ENCODE peak calls at places on chromosomes 4 and X, in nine cellular contexts. One of them, this sample, is unnamed.

GRCh38 chrX:34401411-34401810 is 255.7 kb downstream of the TMEM47 start:
- DNase-seq in natural killer cell: no peak
- DNase-seq in fibroblast of mammary gland: peak; percentile 29
- DNase-seq in choroid plexus epithelial cell: peak; percentile 30
- DNase-seq in IMR-90: no peak
- DNase-seq in AG10803: no peak
- DNase-seq in adrenal gland: no peak
- DNase-seq in right lobe of liver: no peak
- DNase-seq in DND-41: no peak
- DNase-seq in this sample: no peak

GRCh38 chr4:16114546-16114945 is 30.7 kb upstream of the PROM1 start:
- DNase-seq in AG10803: no peak
- DNase-seq in choroid plexus epithelial cell: no peak
- DNase-seq in IMR-90: no peak
- DNase-seq in natural killer cell: no peak
- DNase-seq in fibroblast of mammary gland: no peak
- DNase-seq in right lobe of liver: no peak
- DNase-seq in DND-41: no peak
- DNase-seq in adrenal gland: no peak
- DNase-seq in this sample: no peak

GRCh38 chr4:122152699-122153328 is 683 bp downstream of the BLTP1 start:
- DNase-seq in natural killer cell: peak; percentile 41
- DNase-seq in AG10803: peak; percentile 22
- DNase-seq in IMR-90: peak; percentile 25
- DNase-seq in DND-41: peak; percentile 42
- DNase-seq in right lobe of liver: peak; percentile 68
- DNase-seq in fibroblast of mammary gland: peak; percentile 33
- DNase-seq in adrenal gland: peak; percentile 24
- DNase-seq in choroid plexus epithelial cell: peak; percentile 46
- DNase-seq in this sample: peak; percentile 47

GRCh38 chrX:153460826-153461225 is 9.6 kb downstream of the HAUS7 start:
- DNase-seq in right lobe of liver: no peak
- DNase-seq in adrenal gland: peak; percentile 46
- DNase-seq in natural killer cell: peak; percentile 22
- DNase-seq in choroid plexus epithelial cell: peak; percentile 69
- DNase-seq in AG10803: peak; percentile 36
- DNase-seq in IMR-90: peak; percentile 39
- DNase-seq in DND-41: peak; percentile 37
- DNase-seq in fibroblast of mammary gland: peak; percentile 48
- DNase-seq in this sample: peak; percentile 56

GRCh38 chr4:124203613-124204284 is 508.8 kb downstream of the ANKRD50 start:
- DNase-seq in adrenal gland: no peak
- DNase-seq in IMR-90: peak; percentile 85
- DNase-seq in DND-41: no peak
- DNase-seq in fibroblast of mammary gland: peak; percentile 52
- DNase-seq in natural killer cell: no peak
- DNase-seq in right lobe of liver: no peak
- DNase-seq in AG10803: peak; percentile 39
- DNase-seq in choroid plexus epithelial cell: peak; percentile 87
- DNase-seq in this sample: no peak

GRCh38 chrX:70253377-70254062 is 6.5 kb downstream of the P2RY4 start:
- DNase-seq in IMR-90: peak; percentile 18
- DNase-seq in natural killer cell: no peak
- DNase-seq in choroid plexus epithelial cell: no peak
- DNase-seq in adrenal gland: no peak
- DNase-seq in DND-41: no peak
- DNase-seq in AG10803: no peak
- DNase-seq in fibroblast of mammary gland: peak; percentile 33
- DNase-seq in right lobe of liver: no peak
- DNase-seq in this sample: no peak

GRCh38 chr4:79576480-79576803 is 168.4 kb upstream of the GK2 start:
- DNase-seq in DND-41: peak; percentile 30
- DNase-seq in choroid plexus epithelial cell: peak; percentile 59
- DNase-seq in AG10803: peak; percentile 21
- DNase-seq in right lobe of liver: no peak
- DNase-seq in IMR-90: peak; percentile 18
- DNase-seq in fibroblast of mammary gland: peak; percentile 49
- DNase-seq in adrenal gland: no peak
- DNase-seq in natural killer cell: no peak
- DNase-seq in this sample: peak; percentile 20

GRCh38 chr4:21765810-21766407 is 182.7 kb downstream of the KCNIP4 start:
- DNase-seq in natural killer cell: no peak
- DNase-seq in choroid plexus epithelial cell: peak; percentile 78
- DNase-seq in fibroblast of mammary gland: peak; percentile 57
- DNase-seq in IMR-90: peak; percentile 29
- DNase-seq in right lobe of liver: no peak
- DNase-seq in adrenal gland: peak; percentile 32
- DNase-seq in AG10803: peak; percentile 29
- DNase-seq in DND-41: peak; percentile 34
- DNase-seq in this sample: peak; percentile 54

GRCh38 chrX:105701310-105702052 is 120.9 kb upstream of the NRK start:
- DNase-seq in adrenal gland: no peak
- DNase-seq in natural killer cell: no peak
- DNase-seq in IMR-90: no peak
- DNase-seq in AG10803: no peak
- DNase-seq in choroid plexus epithelial cell: peak; percentile 38
- DNase-seq in DND-41: no peak
- DNase-seq in right lobe of liver: no peak
- DNase-seq in fibroblast of mammary gland: peak; percentile 46
- DNase-seq in this sample: no peak

GRCh38 chr4:7073526-7074390 is 5.9 kb upstream of the GRPEL1 start:
- DNase-seq in adrenal gland: no peak
- DNase-seq in natural killer cell: no peak
- DNase-seq in choroid plexus epithelial cell: peak; percentile 67
- DNase-seq in fibroblast of mammary gland: peak; percentile 56
- DNase-seq in IMR-90: peak; percentile 42
- DNase-seq in DND-41: peak; percentile 47
- DNase-seq in AG10803: peak; percentile 35
- DNase-seq in right lobe of liver: no peak
- DNase-seq in this sample: peak; percentile 41

GRCh38 chrX:132092439-132093065 is 35.3 kb downstream of the FRMD7 start:
- DNase-seq in DND-41: peak; percentile 54
- DNase-seq in IMR-90: peak; percentile 61
- DNase-seq in natural killer cell: peak; percentile 16
- DNase-seq in adrenal gland: peak; percentile 30
- DNase-seq in fibroblast of mammary gland: peak; percentile 75
- DNase-seq in choroid plexus epithelial cell: peak; percentile 87
- DNase-seq in right lobe of liver: no peak
- DNase-seq in AG10803: peak; percentile 63
- DNase-seq in this sample: peak; percentile 74

GRCh38 chr4:152591876-152592275 is 56.0 kb upstream of the FBXW7 start:
- DNase-seq in choroid plexus epithelial cell: no peak
- DNase-seq in fibroblast of mammary gland: no peak
- DNase-seq in AG10803: no peak
- DNase-seq in natural killer cell: no peak
- DNase-seq in DND-41: no peak
- DNase-seq in adrenal gland: no peak
- DNase-seq in right lobe of liver: no peak
- DNase-seq in IMR-90: no peak
- DNase-seq in this sample: no peak

GRCh38 chr4:120452006-120452405 is 385.4 kb upstream of the MAD2L1 start:
- DNase-seq in natural killer cell: no peak
- DNase-seq in IMR-90: no peak
- DNase-seq in fibroblast of mammary gland: peak; percentile 74
- DNase-seq in adrenal gland: no peak
- DNase-seq in AG10803: peak; percentile 3
- DNase-seq in right lobe of liver: no peak
- DNase-seq in DND-41: no peak
- DNase-seq in choroid plexus epithelial cell: no peak
- DNase-seq in this sample: no peak

GRCh38 chrX:15646031-15646430 is 18.6 kb downstream of the CLTRN start:
- DNase-seq in natural killer cell: no peak
- DNase-seq in choroid plexus epithelial cell: no peak
- DNase-seq in right lobe of liver: no peak
- DNase-seq in DND-41: no peak
- DNase-seq in AG10803: no peak
- DNase-seq in adrenal gland: no peak
- DNase-seq in fibroblast of mammary gland: no peak
- DNase-seq in IMR-90: no peak
- DNase-seq in this sample: no peak

GRCh38 chrX:70038951-70039350 is 10.8 kb downstream of the AWAT2 start:
- DNase-seq in IMR-90: no peak
- DNase-seq in adrenal gland: no peak
- DNase-seq in DND-41: no peak
- DNase-seq in choroid plexus epithelial cell: no peak
- DNase-seq in natural killer cell: no peak
- DNase-seq in fibroblast of mammary gland: no peak
- DNase-seq in AG10803: no peak
- DNase-seq in right lobe of liver: no peak
- DNase-seq in this sample: no peak

GRCh38 chr4:77994194-77994721 is 62.9 kb upstream of the FRAS1 start:
- DNase-seq in choroid plexus epithelial cell: peak; percentile 86
- DNase-seq in IMR-90: peak; percentile 56
- DNase-seq in adrenal gland: no peak
- DNase-seq in right lobe of liver: no peak
- DNase-seq in AG10803: peak; percentile 66
- DNase-seq in fibroblast of mammary gland: peak; percentile 64
- DNase-seq in DND-41: peak; percentile 34
- DNase-seq in natural killer cell: no peak
- DNase-seq in this sample: peak; percentile 15

GRCh38 chrX:103730147-103730546 is 19.4 kb downstream of the TMEM31 start:
- DNase-seq in natural killer cell: no peak
- DNase-seq in AG10803: no peak
- DNase-seq in adrenal gland: no peak
- DNase-seq in right lobe of liver: no peak
- DNase-seq in fibroblast of mammary gland: peak; percentile 14
- DNase-seq in choroid plexus epithelial cell: no peak
- DNase-seq in IMR-90: no peak
- DNase-seq in DND-41: no peak
- DNase-seq in this sample: no peak

GRCh38 chrX:93259029-93259428 is 414.3 kb downstream of the NAP1L3 start:
- DNase-seq in choroid plexus epithelial cell: no peak
- DNase-seq in DND-41: no peak
- DNase-seq in AG10803: no peak
- DNase-seq in fibroblast of mammary gland: no peak
- DNase-seq in natural killer cell: no peak
- DNase-seq in adrenal gland: no peak
- DNase-seq in right lobe of liver: no peak
- DNase-seq in IMR-90: no peak
- DNase-seq in this sample: no peak
- TF ChIP-seq CTCF in choroid plexus epithelial cell: no peak
- TF ChIP-seq CTCF in DND-41: no peak
- TF ChIP-seq CTCF in AG10803: no peak
- TF ChIP-seq CTCF in fibroblast of mammary gland: no peak
- TF ChIP-seq CTCF in natural killer cell: no peak
- TF ChIP-seq CTCF in adrenal gland: no peak
- TF ChIP-seq CTCF in right lobe of liver: no peak
- TF ChIP-seq CTCF in IMR-90: no peak
- TF ChIP-seq CTCF in this sample: no peak

GRCh38 chr4:153603258-153603657 is 80.8 kb upstream of the TLR2 start:
- DNase-seq in adrenal gland: no peak
- DNase-seq in fibroblast of mammary gland: no peak
- DNase-seq in natural killer cell: no peak
- DNase-seq in AG10803: no peak
- DNase-seq in right lobe of liver: no peak
- DNase-seq in DND-41: no peak
- DNase-seq in choroid plexus epithelial cell: no peak
- DNase-seq in IMR-90: no peak
- DNase-seq in this sample: peak; percentile 82

GRCh38 chr4:153602758-153603157 is 81.3 kb upstream of the TLR2 start:
- DNase-seq in IMR-90: no peak
- DNase-seq in DND-41: no peak
- DNase-seq in natural killer cell: no peak
- DNase-seq in right lobe of liver: no peak
- DNase-seq in AG10803: no peak
- DNase-seq in fibroblast of mammary gland: no peak
- DNase-seq in choroid plexus epithelial cell: no peak
- DNase-seq in adrenal gland: no peak
- DNase-seq in this sample: no peak

GRCh38 chr4:153603835-153604234 is 80.2 kb upstream of the TLR2 start:
- DNase-seq in DND-41: no peak
- DNase-seq in right lobe of liver: no peak
- DNase-seq in choroid plexus epithelial cell: no peak
- DNase-seq in fibroblast of mammary gland: no peak
- DNase-seq in natural killer cell: no peak
- DNase-seq in adrenal gland: no peak
- DNase-seq in AG10803: no peak
- DNase-seq in IMR-90: no peak
- DNase-seq in this sample: no peak
- TF ChIP-seq CTCF in DND-41: no peak
- TF ChIP-seq CTCF in right lobe of liver: no peak
- TF ChIP-seq CTCF in choroid plexus epithelial cell: no peak
- TF ChIP-seq CTCF in fibroblast of mammary gland: no peak
- TF ChIP-seq CTCF in natural killer cell: no peak
- TF ChIP-seq CTCF in adrenal gland: no peak
- TF ChIP-seq CTCF in AG10803: no peak
- TF ChIP-seq CTCF in IMR-90: no peak
- TF ChIP-seq CTCF in this sample: no peak

GRCh38 chrX:120672389-120672788 is 42.5 kb upstream of the C1GALT1C1 start:
- DNase-seq in IMR-90: peak; percentile 64
- DNase-seq in DND-41: no peak
- DNase-seq in right lobe of liver: no peak
- DNase-seq in choroid plexus epithelial cell: peak; percentile 90
- DNase-seq in natural killer cell: no peak
- DNase-seq in adrenal gland: peak; percentile 88
- DNase-seq in fibroblast of mammary gland: peak; percentile 96
- DNase-seq in AG10803: peak; percentile 76
- DNase-seq in this sample: no peak
- TF ChIP-seq CTCF in IMR-90: no peak
- TF ChIP-seq CTCF in DND-41: no peak
- TF ChIP-seq CTCF in right lobe of liver: no peak
- TF ChIP-seq CTCF in choroid plexus epithelial cell: no peak
- TF ChIP-seq CTCF in natural killer cell: no peak
- TF ChIP-seq CTCF in adrenal gland: no peak
- TF ChIP-seq CTCF in fibroblast of mammary gland: no peak
- TF ChIP-seq CTCF in AG10803: no peak
- TF ChIP-seq CTCF in this sample: no peak

GRCh38 chr4:154616731-154617130 is 4.3 kb upstream of the FGG start:
- DNase-seq in AG10803: no peak
- DNase-seq in fibroblast of mammary gland: no peak
- DNase-seq in choroid plexus epithelial cell: peak; percentile 17
- DNase-seq in IMR-90: no peak
- DNase-seq in right lobe of liver: no peak
- DNase-seq in DND-41: no peak
- DNase-seq in natural killer cell: no peak
- DNase-seq in adrenal gland: no peak
- DNase-seq in this sample: no peak

GRCh38 chr4:154617820-154618317 is 5.4 kb upstream of the FGG start:
- DNase-seq in right lobe of liver: no peak
- DNase-seq in DND-41: no peak
- DNase-seq in fibroblast of mammary gland: no peak
- DNase-seq in AG10803: no peak
- DNase-seq in choroid plexus epithelial cell: no peak
- DNase-seq in natural killer cell: no peak
- DNase-seq in adrenal gland: no peak
- DNase-seq in IMR-90: no peak
- DNase-seq in this sample: no peak

GRCh38 chr4:154616287-154616686 is 3.8 kb upstream of the FGG start:
- DNase-seq in right lobe of liver: no peak
- DNase-seq in DND-41: no peak
- DNase-seq in AG10803: no peak
- DNase-seq in adrenal gland: no peak
- DNase-seq in fibroblast of mammary gland: no peak
- DNase-seq in IMR-90: no peak
- DNase-seq in choroid plexus epithelial cell: no peak
- DNase-seq in natural killer cell: no peak
- DNase-seq in this sample: no peak

GRCh38 chr4:154620111-154620510 is 7.7 kb upstream of the FGG start:
- DNase-seq in natural killer cell: no peak
- DNase-seq in IMR-90: no peak
- DNase-seq in fibroblast of mammary gland: no peak
- DNase-seq in right lobe of liver: no peak
- DNase-seq in choroid plexus epithelial cell: no peak
- DNase-seq in DND-41: no peak
- DNase-seq in adrenal gland: no peak
- DNase-seq in AG10803: no peak
- DNase-seq in this sample: no peak

GRCh38 chr4:154618708-154619315 is 6.4 kb upstream of the FGG start:
- DNase-seq in fibroblast of mammary gland: peak; percentile 48
- DNase-seq in DND-41: peak; percentile 63
- DNase-seq in IMR-90: peak; percentile 30
- DNase-seq in natural killer cell: no peak
- DNase-seq in AG10803: peak; percentile 22
- DNase-seq in adrenal gland: no peak
- DNase-seq in choroid plexus epithelial cell: peak; percentile 76
- DNase-seq in right lobe of liver: peak; percentile 73
- DNase-seq in this sample: peak; percentile 86
- TF ChIP-seq CTCF in fibroblast of mammary gland: peak; percentile 74
- TF ChIP-seq CTCF in DND-41: peak; percentile 71
- TF ChIP-seq CTCF in IMR-90: peak; percentile 68
- TF ChIP-seq CTCF in natural killer cell: peak; percentile 44
- TF ChIP-seq CTCF in AG10803: peak; percentile 61
- TF ChIP-seq CTCF in adrenal gland: peak; percentile 37
- TF ChIP-seq CTCF in choroid plexus epithelial cell: peak; percentile 90
- TF ChIP-seq CTCF in right lobe of liver: peak; percentile 82
- TF ChIP-seq CTCF in this sample: peak; percentile 56